ENCODE peak calls at places on chromosomes 4 and X, in five cellular contexts. One of them, this sample, is unnamed.

GRCh38 chr4:52822583-52823477 is 39.3 kb upstream of the RASL11B start:
- DNase-seq in HepG2: no peak
- DNase-seq in H1: no peak
- DNase-seq in K562: no peak
- DNase-seq in GM12878: no peak
- DNase-seq in this sample: no peak

GRCh38 chr4:176387571-176387970 is 67.8 kb downstream of the SPCS3 start:
- DNase-seq in HepG2: no peak
- DNase-seq in H1: no peak
- DNase-seq in K562: no peak
- DNase-seq in GM12878: no peak
- DNase-seq in this sample: no peak

GRCh38 chr4:118277243-118277642 is 75.6 kb downstream of the PRSS12 start:
- DNase-seq in HepG2: no peak
- DNase-seq in H1: no peak
- DNase-seq in K562: no peak
- DNase-seq in GM12878: no peak
- DNase-seq in this sample: no peak

GRCh38 chr4:84920591-84920990 is 45.9 kb downstream of the WDFY3 start:
- DNase-seq in HepG2: no peak
- DNase-seq in H1: no peak
- DNase-seq in K562: no peak
- DNase-seq in GM12878: no peak
- DNase-seq in this sample: no peak

GRCh38 chrX:48936429-48937064 is 17.7 kb upstream of the PIM2 start:
- DNase-seq in HepG2: no peak
- DNase-seq in H1: no peak
- DNase-seq in K562: no peak
- DNase-seq in GM12878: no peak
- DNase-seq in this sample: no peak

GRCh38 chr4:56691425-56691824 is 10.3 kb upstream of the HOPX start:
- DNase-seq in HepG2: no peak
- DNase-seq in H1: no peak
- DNase-seq in K562: no peak
- DNase-seq in GM12878: no peak
- DNase-seq in this sample: no peak

GRCh38 chr4:3522651-3523050 is 9.6 kb downstream of the LRPAP1 start:
- DNase-seq in HepG2: no peak
- DNase-seq in H1: no peak
- DNase-seq in K562: no peak
- DNase-seq in GM12878: no peak
- DNase-seq in this sample: no peak

GRCh38 chr4:26737385-26737784 is 123.3 kb upstream of the STIM2 start:
- DNase-seq in HepG2: no peak
- DNase-seq in H1: no peak
- DNase-seq in K562: no peak
- DNase-seq in GM12878: no peak
- DNase-seq in this sample: no peak

GRCh38 chrX:8738588-8739189 is 6.8 kb upstream of the ANOS1 start:
- DNase-seq in HepG2: peak; percentile 11
- DNase-seq in H1: no peak
- DNase-seq in K562: peak; percentile 10
- DNase-seq in GM12878: no peak
- DNase-seq in this sample: peak; percentile 72

GRCh38 chr4:82599336-82599735 is 37.5 kb upstream of the TMEM150C start:
- DNase-seq in HepG2: peak; percentile 51
- DNase-seq in H1: peak; percentile 31
- DNase-seq in K562: no peak
- DNase-seq in GM12878: no peak
- DNase-seq in this sample: peak; percentile 86

GRCh38 chr4:74884282-74884681 is 48.6 kb upstream of the PARM1 start:
- DNase-seq in HepG2: peak; percentile 11
- DNase-seq in H1: no peak
- DNase-seq in K562: no peak
- DNase-seq in GM12878: no peak
- DNase-seq in this sample: no peak

GRCh38 chr4:89024051-89024675 is 32.8 kb downstream of the FAM13A start:
- DNase-seq in HepG2: peak; percentile 77
- DNase-seq in H1: no peak
- DNase-seq in K562: peak; percentile 61
- DNase-seq in GM12878: peak; percentile 47
- DNase-seq in this sample: peak; percentile 89

DNA sequence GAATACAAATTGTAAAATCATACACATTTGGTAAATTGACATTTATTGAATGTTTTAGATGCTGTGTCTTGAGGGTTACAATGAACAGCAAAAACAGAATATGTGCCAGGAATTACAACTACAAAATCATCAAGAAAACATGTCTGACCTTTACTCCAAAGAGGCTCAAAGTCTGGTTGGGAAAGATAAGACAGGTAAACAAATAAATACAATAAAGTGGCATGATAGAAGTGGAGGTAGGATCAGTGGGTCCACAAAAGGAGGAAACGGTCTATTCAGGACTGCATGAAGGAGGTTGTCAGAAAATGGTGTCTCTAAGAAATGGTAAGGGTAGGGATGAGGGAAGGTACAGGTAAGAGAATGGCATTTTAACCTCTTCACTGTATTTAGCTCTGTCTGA is 3.8 kb downstream of the ARHGEF38 start:
- DNase-seq in HepG2: no peak
- DNase-seq in H1: no peak
- DNase-seq in K562: no peak
- DNase-seq in GM12878: no peak
- DNase-seq in this sample: peak; percentile 3
- H3K4me3 ChIP-seq in HepG2: no peak overlapping the region
- H3K4me3 ChIP-seq in H1: no peak overlapping the region
- H3K4me3 ChIP-seq in K562: no peak overlapping the region
- H3K4me3 ChIP-seq in GM12878: no peak overlapping the region
- H3K4me3 ChIP-seq in this sample: no peak overlapping the region

DNA sequence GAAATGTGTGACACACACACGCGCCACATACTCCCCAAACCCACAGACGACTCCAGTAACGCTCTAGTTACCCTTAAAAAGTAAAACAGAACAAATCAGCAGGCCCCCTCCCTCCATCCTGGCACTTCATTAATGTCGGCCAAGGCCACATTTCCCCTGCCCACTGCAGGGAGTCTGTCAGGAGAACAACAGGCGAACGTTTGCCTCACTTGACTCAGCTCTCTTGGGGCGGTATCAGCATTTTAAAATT is 671 bp upstream of the FHIP1A start:
- DNase-seq in HepG2: no peak
- DNase-seq in H1: no peak
- DNase-seq in K562: peak; percentile 5
- DNase-seq in GM12878: no peak
- DNase-seq in this sample: peak; percentile 66
- TF ChIP-seq EZH2 in HepG2: no peak
- TF ChIP-seq EZH2 in H1: no peak
- TF ChIP-seq EZH2 in K562: no peak
- TF ChIP-seq EZH2 in GM12878: no peak
- TF ChIP-seq EZH2 in this sample: no peak

GRCh38 chr4:16122784-16123183 is 39.0 kb upstream of the PROM1 start:
- DNase-seq in HepG2: no peak
- DNase-seq in H1: no peak
- DNase-seq in K562: no peak
- DNase-seq in GM12878: no peak
- DNase-seq in this sample: no peak
- TF ChIP-seq CREB1 in HepG2: no peak
- TF ChIP-seq CREB1 in H1: no peak
- TF ChIP-seq CREB1 in K562: no peak
- TF ChIP-seq CREB1 in GM12878: no peak
- TF ChIP-seq CREB1 in this sample: no peak

GRCh38 chrX:1533083-1533482 is 3.9 kb downstream of the P2RY8 start:
- DNase-seq in HepG2: no peak
- DNase-seq in H1: no peak
- DNase-seq in K562: no peak
- DNase-seq in GM12878: no peak
- DNase-seq in this sample: no peak

GRCh38 chrX:1536712-1537030 is 314 bp downstream of the P2RY8 start:
- DNase-seq in HepG2: no peak
- DNase-seq in H1: no peak
- DNase-seq in K562: no peak
- DNase-seq in GM12878: no peak
- DNase-seq in this sample: no peak

GRCh38 chrX:1534321-1535168 is 2.4 kb downstream of the P2RY8 start:
- DNase-seq in HepG2: no peak
- DNase-seq in H1: no peak
- DNase-seq in K562: peak; percentile 34
- DNase-seq in GM12878: no peak
- DNase-seq in this sample: peak; percentile 48

GRCh38 chrX:1537031-1537715 is at the start of gene P2RY8:
- DNase-seq in HepG2: peak; percentile 84
- DNase-seq in H1: no peak
- DNase-seq in K562: no peak
- DNase-seq in GM12878: peak; percentile 75
- DNase-seq in this sample: no peak

GRCh38 chrX:1535241-1536041 is 1.5 kb downstream of the P2RY8 start:
- DNase-seq in HepG2: no peak
- DNase-seq in H1: no peak
- DNase-seq in K562: no peak
- DNase-seq in GM12878: peak; percentile 62
- DNase-seq in this sample: no peak
- H3K4me3 ChIP-seq in HepG2: peak overlapping the region; percentile 54
- H3K4me3 ChIP-seq in H1: no peak overlapping the region
- H3K4me3 ChIP-seq in K562: no peak overlapping the region
- H3K4me3 ChIP-seq in GM12878: peak overlapping the region; percentile 92
- H3K4me3 ChIP-seq in this sample: no peak overlapping the region

GRCh38 chr4:1172971-1173757 is 781 bp upstream of the SPON2 start:
- DNase-seq in HepG2: peak; percentile 89
- DNase-seq in H1: no peak
- DNase-seq in K562: no peak
- DNase-seq in GM12878: no peak
- DNase-seq in this sample: peak; percentile 59
- TF ChIP-seq EZH2 in HepG2: no peak
- TF ChIP-seq EZH2 in H1: no peak
- TF ChIP-seq EZH2 in K562: no peak
- TF ChIP-seq EZH2 in GM12878: no peak
- TF ChIP-seq EZH2 in this sample: no peak